ENCODE peak calls at places on chromosomes 5 and 9, in four cellular contexts. One of them, this sample, is unnamed.

GRCh38 chr9:110220809-110221208 is 12.8 kb upstream of the C9orf152 start:
- DNase-seq in K562: no peak
- DNase-seq in HL-60: no peak
- DNase-seq in GM12878: no peak
- DNase-seq in this sample: no peak

GRCh38 chr5:94754824-94755223 is 136.4 kb downstream of the SLF1 start:
- DNase-seq in K562: no peak
- DNase-seq in HL-60: no peak
- DNase-seq in GM12878: no peak
- DNase-seq in this sample: no peak

GRCh38 chr5:83964235-83964634 is 243.6 kb upstream of the HAPLN1 start:
- DNase-seq in K562: no peak
- DNase-seq in HL-60: peak
- DNase-seq in GM12878: no peak
- DNase-seq in this sample: no peak

GRCh38 chr9:78938821-78939220 is 632.9 kb upstream of the TLE4 start:
- DNase-seq in K562: no peak
- DNase-seq in HL-60: no peak
- DNase-seq in GM12878: no peak
- DNase-seq in this sample: no peak

GRCh38 chr9:101716629-101717028 is 21.8 kb downstream of the GRIN3A start:
- DNase-seq in K562: no peak
- DNase-seq in HL-60: no peak
- DNase-seq in GM12878: no peak
- DNase-seq in this sample: no peak

GRCh38 chr5:135353952-135354721 is 44.9 kb downstream of the MACROH2A1 start:
- DNase-seq in K562: no peak
- DNase-seq in HL-60: no peak
- DNase-seq in GM12878: no peak
- DNase-seq in this sample: no peak

GRCh38 chr9:94860678-94861588 is 134.4 kb downstream of the AOPEP start:
- DNase-seq in K562: no peak
- DNase-seq in HL-60: peak
- DNase-seq in GM12878: peak
- DNase-seq in this sample: peak

GRCh38 chr5:172740483-172741205 is 30.4 kb downstream of the DUSP1 start:
- DNase-seq in K562: no peak
- DNase-seq in HL-60: no peak
- DNase-seq in GM12878: no peak
- DNase-seq in this sample: no peak

GRCh38 chr9:130330202-130330601 is 64.6 kb downstream of the HMCN2 start:
- DNase-seq in K562: no peak
- DNase-seq in HL-60: no peak
- DNase-seq in GM12878: no peak
- DNase-seq in this sample: no peak

GRCh38 chr9:10366171-10366779 is 246.5 kb downstream of the PTPRD start:
- DNase-seq in K562: peak
- DNase-seq in HL-60: peak
- DNase-seq in GM12878: peak
- DNase-seq in this sample: peak

GRCh38 chr9:99169982-99170761 is 51.6 kb downstream of the ALG2 start:
- DNase-seq in K562: no peak
- DNase-seq in HL-60: no peak
- DNase-seq in GM12878: no peak
- DNase-seq in this sample: no peak

GRCh38 chr5:42840842-42841574 is 29.3 kb upstream of the SELENOP start:
- DNase-seq in K562: no peak
- DNase-seq in HL-60: no peak
- DNase-seq in GM12878: no peak
- DNase-seq in this sample: no peak

GRCh38 chr9:137705443-137705863 is 86.6 kb downstream of the EHMT1 start:
- DNase-seq in K562: no peak
- DNase-seq in HL-60: no peak
- DNase-seq in GM12878: peak
- DNase-seq in this sample: peak

GRCh38 chr9:5388026-5388806 is 48.5 kb upstream of the RLN1 start:
- DNase-seq in K562: no peak
- DNase-seq in HL-60: no peak
- DNase-seq in GM12878: no peak
- DNase-seq in this sample: no peak

GRCh38 chr5:168802337-168802736 is 223.2 kb upstream of the PANK3 start:
- DNase-seq in K562: no peak
- DNase-seq in HL-60: no peak
- DNase-seq in GM12878: no peak
- DNase-seq in this sample: no peak

GRCh38 chr9:71819115-71819739 is 50.9 kb upstream of the CEMIP2 start:
- DNase-seq in K562: peak
- DNase-seq in HL-60: no peak
- DNase-seq in GM12878: no peak
- DNase-seq in this sample: no peak

GRCh38 chr5:168288349-168289245 is 2.8 kb upstream of the WWC1 start:
- DNase-seq in K562: no peak
- DNase-seq in HL-60: no peak
- DNase-seq in GM12878: no peak
- DNase-seq in this sample: no peak

GRCh38 chr9:116141864-116142561 is 11.6 kb upstream of the PAPPA start:
- DNase-seq in K562: no peak
- DNase-seq in HL-60: no peak
- DNase-seq in GM12878: no peak
- DNase-seq in this sample: no peak

GRCh38 chr9:119961774-119962408 is 592.7 kb upstream of the BRINP1 start:
- DNase-seq in K562: peak
- DNase-seq in HL-60: no peak
- DNase-seq in GM12878: no peak
- DNase-seq in this sample: peak

GRCh38 chr9:79883073-79883645 is 311.4 kb downstream of the TLE4 start:
- DNase-seq in K562: no peak
- DNase-seq in HL-60: no peak
- DNase-seq in GM12878: no peak
- DNase-seq in this sample: no peak

GRCh38 chr9:138033950-138034349 is 156.4 kb downstream of the CACNA1B start:
- DNase-seq in K562: no peak
- DNase-seq in HL-60: no peak
- DNase-seq in GM12878: no peak
- DNase-seq in this sample: no peak

GRCh38 chr5:96763012-96763411 is 44.7 kb downstream of the ERAP1 start:
- DNase-seq in K562: no peak
- DNase-seq in HL-60: no peak
- DNase-seq in GM12878: no peak
- DNase-seq in this sample: no peak

GRCh38 chr9:81183763-81184162 is 505.6 kb downstream of the TLE1 start:
- DNase-seq in K562: no peak
- DNase-seq in HL-60: no peak
- DNase-seq in GM12878: no peak
- DNase-seq in this sample: no peak

GRCh38 chr9:84206801-84207200 is 133.8 kb downstream of the SLC28A3 start:
- DNase-seq in K562: no peak
- DNase-seq in HL-60: no peak
- DNase-seq in GM12878: no peak
- DNase-seq in this sample: no peak

GRCh38 chr5:33734541-33734940 is 157.2 kb downstream of the ADAMTS12 start:
- DNase-seq in K562: no peak
- DNase-seq in HL-60: no peak
- DNase-seq in GM12878: no peak
- DNase-seq in this sample: no peak

GRCh38 chr9:4550777-4551476 is 60.7 kb downstream of the SLC1A1 start:
- DNase-seq in K562: no peak
- DNase-seq in HL-60: no peak
- DNase-seq in GM12878: no peak
- DNase-seq in this sample: no peak

GRCh38 chr5:65924366-65925093 is 1.8 kb upstream of the ERBIN start:
- DNase-seq in K562: no peak
- DNase-seq in HL-60: no peak
- DNase-seq in GM12878: no peak
- DNase-seq in this sample: peak
- TF ChIP-seq SPI1 in K562: no peak
- TF ChIP-seq SPI1 in HL-60: no peak
- TF ChIP-seq SPI1 in GM12878: no peak
- TF ChIP-seq SPI1 in this sample: no peak

GRCh38 chr9:89078860-89079259 is 87.6 kb downstream of the S1PR3 start:
- DNase-seq in K562: no peak
- DNase-seq in HL-60: no peak
- DNase-seq in GM12878: no peak
- DNase-seq in this sample: no peak
- TF ChIP-seq SPI1 in K562: no peak
- TF ChIP-seq SPI1 in HL-60: no peak
- TF ChIP-seq SPI1 in GM12878: no peak
- TF ChIP-seq SPI1 in this sample: no peak

GRCh38 chr5:6448622-6449464 is at the start of gene UBE2QL1:
- DNase-seq in K562: no peak
- DNase-seq in HL-60: no peak
- DNase-seq in GM12878: no peak
- DNase-seq in this sample: peak
- TF ChIP-seq SPI1 in K562: no peak
- TF ChIP-seq SPI1 in HL-60: no peak
- TF ChIP-seq SPI1 in GM12878: no peak
- TF ChIP-seq SPI1 in this sample: no peak

DNA sequence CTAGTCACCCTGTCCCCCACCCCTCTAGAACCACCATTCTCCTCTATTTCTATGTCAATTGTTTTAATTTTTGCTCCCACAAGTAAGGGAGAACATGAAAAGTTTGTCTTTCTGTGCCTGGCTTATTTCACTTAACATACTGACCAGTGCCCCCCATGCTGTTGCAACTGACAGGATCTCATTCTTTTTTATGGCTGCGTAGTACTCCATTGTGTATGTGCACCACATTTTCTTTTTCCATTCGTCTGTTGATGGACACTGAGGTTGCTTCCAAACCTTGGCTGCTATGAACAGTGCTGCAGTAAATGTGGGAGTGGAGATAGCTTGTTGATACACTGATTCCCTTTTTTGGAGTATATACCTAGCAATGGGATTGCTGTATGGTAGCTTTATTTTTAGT is 7.4 kb upstream of the TERT start:
- DNase-seq in K562: no peak
- DNase-seq in HL-60: no peak
- DNase-seq in GM12878: no peak
- DNase-seq in this sample: no peak
- TF ChIP-seq SPI1 in K562: no peak
- TF ChIP-seq SPI1 in HL-60: no peak
- TF ChIP-seq SPI1 in GM12878: no peak
- TF ChIP-seq SPI1 in this sample: no peak

This sample was measured in GM12891.